ENCODE peak calls at places on chromosome 18, in seven cellular contexts. Q is tibial nerve, L is left ventricle myocardium inferior, J is bronchial epithelial cell, O is fibroblast of pulmonary artery, A is cardiac muscle cell, Z is hepatocyte. P is an unnamed sample.

GRCh38 chr18:40249390-40250080 is 1705.5 kb upstream of the PIK3C3 start:
- DNase-seq in Q (no peak), L (no peak), J (peak), O (no peak), A (no peak), Z (peak), P (no peak)

GRCh38 chr18:65954372-65954771 is 203.6 kb downstream of the CDH7 start:
- DNase-seq in Q (no peak), L (no peak), J (no peak), O (no peak), A (no peak), Z (no peak), P (no peak)

GRCh38 chr18:57436965-57437333 is 1.8 kb downstream of the ONECUT2 start:
- DNase-seq in Q (no peak), L (no peak), J (no peak), O (no peak), A (no peak), Z (no peak), P (no peak)

GRCh38 chr18:46336278-46337205 is 232.4 kb downstream of the HAUS1 start:
- DNase-seq in Q (no peak), L (no peak), J (no peak), O (no peak), A (peak), Z (no peak), P (no peak)

GRCh38 chr18:55141318-55141717 is 182.1 kb upstream of the CCDC68 start:
- DNase-seq in Q (no peak), L (no peak), J (no peak), O (no peak), A (no peak), Z (no peak), P (no peak)

GRCh38 chr18:50649821-50650220 is 89.9 kb downstream of the MAPK4 start:
- DNase-seq in Q (no peak), L (peak), J (no peak), O (peak), A (peak), Z (peak), P (no peak)

GRCh38 chr18:53033128-53033527 is 693.1 kb downstream of the DCC start:
- DNase-seq in Q (no peak), L (no peak), J (no peak), O (no peak), A (no peak), Z (no peak), P (no peak)

GRCh38 chr18:41645600-41646360 is 309.3 kb upstream of the PIK3C3 start:
- DNase-seq in Q (no peak), L (no peak), J (peak), O (no peak), A (no peak), Z (peak), P (peak)

GRCh38 chr18:68549257-68549871 is 165.5 kb downstream of the TMX3 start:
- DNase-seq in Q (no peak), L (no peak), J (no peak), O (peak), A (peak), Z (no peak), P (no peak)

GRCh38 chr18:13584826-13585225 is 141.5 kb downstream of the FAM210A start:
- DNase-seq in Q (no peak), L (no peak), J (no peak), O (no peak), A (peak), Z (no peak), P (no peak)

DNA sequence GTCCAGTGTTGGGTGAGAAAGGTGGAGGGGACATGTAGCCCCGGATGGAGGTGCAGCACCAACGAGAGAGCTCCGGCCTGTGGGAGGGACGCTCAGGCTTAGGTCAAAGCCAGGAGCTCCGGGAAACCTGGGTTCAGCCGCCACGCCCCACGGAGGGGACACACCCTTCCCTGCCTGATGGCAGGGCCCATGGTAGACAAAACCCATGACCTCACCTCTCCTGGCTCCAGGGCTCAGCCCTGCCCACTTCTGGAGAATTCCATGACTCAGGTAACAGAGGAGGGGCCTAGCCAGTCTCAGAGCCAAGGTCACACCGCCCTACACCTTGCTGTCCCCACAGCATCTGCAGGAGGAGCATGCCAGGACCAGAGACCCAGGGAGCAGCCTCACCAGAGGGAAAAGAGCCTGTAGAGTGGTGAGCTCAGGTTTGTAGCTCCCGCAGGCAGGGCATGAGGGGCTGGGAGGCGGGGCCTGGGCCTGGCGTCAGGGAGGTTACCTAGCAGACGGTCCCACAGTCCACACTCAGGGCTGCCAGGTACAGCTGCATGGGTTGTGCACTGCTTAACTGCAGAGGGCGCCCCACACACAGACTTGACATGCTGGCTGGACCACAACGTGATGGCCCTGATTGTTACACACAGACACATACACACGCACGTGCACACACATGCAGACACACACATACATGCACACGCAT is 70.8 kb upstream of the SMAD7 start:
- DNase-seq in Q (no peak), L (peak), J (peak), O (peak), A (peak), Z (peak), P (no peak)
- TF ChIP-seq CTCF in Q (peak), L (peak), J (peak), O (peak), A (peak), Z (peak), P (peak)

GRCh38 chr18:79402977-79403722 is 7.4 kb downstream of the NFATC1 start:
- DNase-seq in Q (peak), L (peak), J (no peak), O (peak), A (peak), Z (no peak), P (no peak)
- H3K4me3 ChIP-seq in Q (no peak), L (peak), J (no peak), O (no peak), A (no peak), Z (no peak), P (no peak)

GRCh38 chr18:48540329-48541025 is 1.6 kb downstream of the CTIF start:
- DNase-seq in Q (peak), L (peak), J (peak), O (peak), A (peak), Z (peak), P (no peak)
- TF ChIP-seq CTCF in Q (no peak), L (peak), J (peak), O (peak), A (peak), Z (peak), P (no peak)

GRCh38 chr18:80196528-80197320 is 50.6 kb downstream of the PARD6G start:
- DNase-seq in Q (no peak), L (no peak), J (no peak), O (peak), A (peak), Z (peak), P (no peak)
- H3K4me3 ChIP-seq in Q (no peak), L (no peak), J (no peak), O (no peak), A (no peak), Z (no peak), P (no peak)

GRCh38 chr18:75375341-75375740 is 52.2 kb downstream of the SMIM21 start:
- DNase-seq in Q (no peak), L (no peak), J (no peak), O (no peak), A (no peak), Z (no peak), P (no peak)
- TF ChIP-seq CTCF in Q (no peak), L (no peak), J (no peak), O (no peak), A (no peak), Z (no peak), P (no peak)